ENCODE peak calls at places on chromosomes 16 and 17, in ten cellular contexts. R is Panc1; U is colonic mucosa; Z is endothelial cell; B is thoracic aorta; Y is A549; S is mammary epithelial cell; Q is CD4-positive, alpha-beta T cell; I is endodermal cell; P is GM12865. J is an unnamed sample.
A peak's percentile ranks its signal among the peaks of the same experiment; 100 is the strongest.

GRCh38 chr16:25747160-25747758 is 55.5 kb downstream of the HS3ST4 start:
- DNase-seq in U (no peak), B (no peak), S (no peak), Z (peak; percentile 50), R (no peak), Q (no peak), I (peak; percentile 87), Y (no peak), P (peak; percentile 9), J (peak; percentile 89)

GRCh38 chr16:63289834-63290460 is 1253.7 kb upstream of the CDH8 start:
- DNase-seq in Z (peak; percentile 60), B (no peak), P (peak; percentile 50), I (peak; percentile 87), R (peak; percentile 46), S (no peak), Q (no peak), U (peak; percentile 38), Y (peak; percentile 4), J (peak; percentile 65)

GRCh38 chr17:55334285-55334684 is 69.5 kb downstream of the HLF start:
- DNase-seq in R (no peak), Y (no peak), Q (no peak), B (no peak), S (no peak), P (no peak), Z (no peak), U (no peak), I (no peak), J (no peak)

GRCh38 chr16:85018529-85019236 is 7.3 kb upstream of the ZDHHC7 start:
- DNase-seq in B (no peak), S (no peak), Z (no peak), I (no peak), R (no peak), U (no peak), P (no peak), Y (no peak), Q (no peak), J (no peak)

GRCh38 chr16:27355610-27356009 is 41.8 kb downstream of the IL4R start:
- DNase-seq in R (no peak), Q (peak; percentile 55), U (peak; percentile 38), Z (peak; percentile 52), B (no peak), P (peak; percentile 47), S (no peak), Y (no peak), I (peak; percentile 91), J (peak; percentile 14)

GRCh38 chr16:25966172-25967097 is 274.7 kb downstream of the HS3ST4 start:
- DNase-seq in P (peak; percentile 73), Z (no peak), U (no peak), Q (no peak), B (no peak), R (no peak), I (no peak), S (no peak), Y (no peak), J (no peak)

GRCh38 chr17:63622571-63623390 is 564 bp downstream of the MAP3K3 start:
- DNase-seq in I (peak; percentile 90), S (peak; percentile 64), Z (peak; percentile 79), Q (peak; percentile 64), Y (peak; percentile 88), U (peak; percentile 76), P (peak; percentile 70), R (no peak), B (peak; percentile 32), J (peak; percentile 74)

GRCh38 chr16:70430667-70431536 is 8.0 kb downstream of the ST3GAL2 start:
- DNase-seq in I (peak; percentile 79), R (no peak), Y (no peak), S (no peak), Z (peak; percentile 31), B (no peak), P (peak; percentile 97), Q (peak; percentile 51), U (no peak), J (peak; percentile 29)

GRCh38 chr16:73572135-73572534 is 524.2 kb upstream of the ZFHX3 start:
- DNase-seq in Z (no peak), Y (no peak), R (no peak), U (peak; percentile 35), B (no peak), I (peak; percentile 50), S (no peak), P (peak; percentile 10), Q (no peak), J (peak; percentile 17)

GRCh38 chr16:70682239-70683145 is 3.4 kb downstream of the MTSS2 start:
- DNase-seq in I (peak; percentile 76), U (no peak), B (no peak), Q (no peak), R (no peak), S (no peak), P (no peak), Y (no peak), Z (no peak), J (no peak)

GRCh38 chr17:10360578-10360977 is 12.2 kb downstream of the MYH13 start:
- DNase-seq in Z (no peak), U (no peak), Q (no peak), S (no peak), B (no peak), I (no peak), R (no peak), P (no peak), Y (no peak), J (no peak)

GRCh38 chr17:69175812-69176517 is 34.3 kb upstream of the ABCA6 start:
- DNase-seq in I (no peak), Y (peak; percentile 24), U (no peak), P (no peak), Q (no peak), R (no peak), B (no peak), Z (no peak), S (peak; percentile 87), J (no peak)

GRCh38 chr16:17743578-17743977 is 272.8 kb upstream of the XYLT1 start:
- DNase-seq in B (no peak), R (no peak), U (no peak), Z (no peak), Y (no peak), I (peak; percentile 59), S (no peak), P (no peak), Q (no peak), J (no peak)

GRCh38 chr16:56606688-56607618 is 1.4 kb upstream of the MT2A start:
- DNase-seq in Y (peak; percentile 83), Q (no peak), P (no peak), U (peak; percentile 54), R (no peak), B (peak; percentile 77), S (peak; percentile 99), I (peak; percentile 64), Z (peak; percentile 67), J (no peak)

DNA sequence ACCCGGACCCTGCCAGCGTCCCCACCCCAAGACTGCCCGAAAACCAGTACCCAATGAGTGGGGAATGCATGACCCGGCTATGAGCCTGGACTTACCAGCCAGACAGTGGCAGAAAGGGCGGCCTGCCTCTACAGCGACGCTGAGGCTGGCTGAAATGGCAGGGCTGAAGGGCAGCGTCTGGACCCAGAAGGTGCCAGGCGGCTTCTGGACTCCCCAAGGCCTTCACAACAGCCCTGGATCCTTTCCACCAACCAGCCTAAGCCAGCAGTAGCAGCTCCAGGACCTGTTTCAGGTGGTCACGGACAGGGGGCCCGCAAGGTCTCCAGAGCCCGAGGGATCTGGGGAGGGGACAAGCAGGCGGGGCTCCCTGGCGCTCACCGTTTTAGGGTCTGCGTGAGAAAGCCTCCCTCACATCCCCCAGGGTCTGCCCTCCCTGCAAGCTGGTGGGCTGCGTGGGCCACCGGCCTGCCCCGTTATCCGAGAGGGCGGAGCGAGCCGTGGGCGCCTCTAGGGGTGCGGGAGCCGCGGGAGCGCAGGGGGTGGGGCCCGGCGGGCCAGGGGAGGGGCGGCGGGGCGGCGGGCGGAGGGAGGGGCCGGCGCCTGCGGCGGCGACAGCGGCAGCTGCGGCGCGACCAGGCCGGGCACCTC is at the start of gene RIPOR1:
- DNase-seq in I (peak; percentile 79), R (no peak), S (no peak), U (peak; percentile 61), B (no peak), Z (no peak), Q (peak; percentile 59), P (no peak), Y (peak; percentile 80), J (peak; percentile 76)
- TF ChIP-seq CTCF in I (no peak), R (no peak), S (no peak), U (no peak), B (no peak), Z (no peak), Q (no peak), P (no peak), Y (no peak), J (no peak)

GRCh38 chr17:18257747-18258355 is 687 bp downstream of the FLII start:
- DNase-seq in Z (peak; percentile 67), P (peak; percentile 58), U (peak; percentile 87), S (peak; percentile 70), Q (peak; percentile 51), R (no peak), I (peak; percentile 94), Y (peak; percentile 92), B (peak; percentile 77), J (peak; percentile 70)
- TF ChIP-seq CTCF in Z (no peak), P (no peak), U (no peak), S (no peak), Q (no peak), R (no peak), I (no peak), Y (no peak), B (no peak), J (no peak)

DNA sequence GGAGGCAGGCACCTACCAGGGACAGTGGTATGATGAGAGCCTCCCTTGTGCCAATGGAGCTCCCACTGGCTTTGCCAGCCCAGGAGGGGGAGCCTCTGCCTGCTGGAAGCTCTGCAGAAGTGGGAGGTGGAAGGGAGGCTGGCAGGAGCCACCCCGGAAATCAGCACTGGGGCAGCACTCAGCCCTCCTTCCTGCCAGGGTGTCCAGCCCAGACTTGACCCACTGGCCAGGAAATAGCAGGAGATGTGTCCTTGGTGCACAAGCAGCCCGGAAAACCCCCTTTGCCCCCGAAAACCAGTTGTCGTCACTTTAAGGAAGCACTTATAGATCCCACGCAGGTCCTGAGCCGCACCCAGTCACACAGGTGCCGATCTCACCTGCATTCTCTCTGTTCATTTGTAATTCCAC is 49.3 kb upstream of the CACNG4 start:
- DNase-seq in B (no peak), Z (no peak), S (peak; percentile 64), I (peak; percentile 81), Y (peak; percentile 64), U (peak; percentile 58), P (peak; percentile 21), R (no peak), Q (no peak), J (no peak)
- TF ChIP-seq CTCF in B (no peak), Z (no peak), S (peak; percentile 86), I (peak; percentile 64), Y (peak; percentile 47), U (peak; percentile 39), P (no peak), R (peak; percentile 67), Q (no peak), J (no peak)

DNA sequence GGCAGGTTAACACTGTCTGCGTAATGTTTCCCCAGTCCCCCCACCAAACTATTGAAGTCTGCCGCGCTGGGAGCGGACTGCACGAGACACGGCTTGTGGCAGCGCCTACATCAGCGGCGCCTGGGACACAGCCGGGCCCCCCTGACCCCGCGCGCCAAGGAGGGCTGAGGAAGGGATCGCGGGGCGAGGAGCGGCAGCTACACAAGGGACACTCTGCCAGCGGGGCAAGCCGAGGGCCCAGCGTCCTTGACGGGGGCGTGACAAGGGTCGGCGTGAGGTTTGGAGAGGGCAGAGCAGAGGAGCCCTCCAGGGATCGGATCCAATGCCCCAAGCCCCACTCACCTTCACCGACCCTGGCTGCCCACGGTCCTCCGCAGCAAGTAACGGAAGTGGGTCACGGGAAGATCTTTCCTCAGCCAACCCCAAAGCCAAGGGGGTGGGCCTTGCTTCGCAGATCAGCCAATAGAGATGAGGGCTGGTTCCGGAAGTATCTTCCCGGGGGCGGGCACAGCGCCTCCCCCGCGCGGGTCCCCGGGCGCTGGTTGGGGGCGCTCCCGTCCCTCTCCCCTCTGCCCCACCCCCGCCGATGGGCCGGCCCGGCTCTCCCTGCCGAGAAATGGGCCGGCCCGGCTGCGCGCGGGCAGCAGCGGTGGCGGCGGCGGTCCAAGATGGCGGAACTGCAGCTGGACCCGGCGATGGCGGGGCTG is at the start of the genes ATP5PD and KCTD2:
- DNase-seq in P (peak; percentile 97), U (peak; percentile 96), I (peak; percentile 100), R (peak; percentile 67), B (peak; percentile 83), Y (peak; percentile 99), S (peak; percentile 96), Z (peak; percentile 94), Q (peak; percentile 93), J (peak; percentile 95)
- TF ChIP-seq CTCF in P (no peak), U (no peak), I (no peak), R (no peak), B (no peak), Y (no peak), S (no peak), Z (no peak), Q (no peak), J (no peak)